ENCODE peak calls at places on chromosomes 6 and 20, in eight cellular contexts. One of them, this sample, is unnamed.

GRCh38 chr20:53943522-53944291 is 126.7 kb downstream of the BCAS1 start:
- DNase-seq in occipital lobe: no peak
- DNase-seq in activated CD4-positive, alpha-beta T cell treated with anti-CD3 and anti-CD28 coated beads for 48 hours: peak; percentile 51
- DNase-seq in psoas muscle: no peak
- DNase-seq in stimulated activated CD8-positive, alpha-beta memory T cell treated with anti-CD3 and anti-CD28 coated beads, Interleukin-4, amount 100 ng/mL, for 1 hour: no peak
- DNase-seq in iris pigment epithelial cell: peak; percentile 43
- DNase-seq in fibroblast of the conjunctiva: no peak
- DNase-seq in ecto neural progenitor cell: no peak
- DNase-seq in this sample: no peak

GRCh38 chr6:170443151-170443662 is 109.9 kb downstream of the PSMB1 start:
- DNase-seq in iris pigment epithelial cell: no peak
- DNase-seq in ecto neural progenitor cell: peak; percentile 55
- DNase-seq in occipital lobe: no peak
- DNase-seq in fibroblast of the conjunctiva: no peak
- DNase-seq in stimulated activated CD8-positive, alpha-beta memory T cell treated with anti-CD3 and anti-CD28 coated beads, Interleukin-4, amount 100 ng/mL, for 1 hour: no peak
- DNase-seq in psoas muscle: no peak
- DNase-seq in activated CD4-positive, alpha-beta T cell treated with anti-CD3 and anti-CD28 coated beads for 48 hours: no peak
- DNase-seq in this sample: no peak

GRCh38 chr20:51797357-51798025 is 4.8 kb downstream of the SALL4 start:
- DNase-seq in occipital lobe: no peak
- DNase-seq in psoas muscle: no peak
- DNase-seq in ecto neural progenitor cell: no peak
- DNase-seq in fibroblast of the conjunctiva: no peak
- DNase-seq in stimulated activated CD8-positive, alpha-beta memory T cell treated with anti-CD3 and anti-CD28 coated beads, Interleukin-4, amount 100 ng/mL, for 1 hour: no peak
- DNase-seq in iris pigment epithelial cell: no peak
- DNase-seq in activated CD4-positive, alpha-beta T cell treated with anti-CD3 and anti-CD28 coated beads for 48 hours: no peak
- DNase-seq in this sample: no peak

GRCh38 chr6:46888578-46888977 is 33.2 kb downstream of the ADGRF5 start:
- DNase-seq in stimulated activated CD8-positive, alpha-beta memory T cell treated with anti-CD3 and anti-CD28 coated beads, Interleukin-4, amount 100 ng/mL, for 1 hour: no peak
- DNase-seq in iris pigment epithelial cell: no peak
- DNase-seq in psoas muscle: no peak
- DNase-seq in fibroblast of the conjunctiva: no peak
- DNase-seq in occipital lobe: no peak
- DNase-seq in ecto neural progenitor cell: no peak
- DNase-seq in activated CD4-positive, alpha-beta T cell treated with anti-CD3 and anti-CD28 coated beads for 48 hours: no peak
- DNase-seq in this sample: no peak

GRCh38 chr6:136846046-136846445 is 23.7 kb downstream of the PEX7 start:
- DNase-seq in fibroblast of the conjunctiva: peak; percentile 39
- DNase-seq in stimulated activated CD8-positive, alpha-beta memory T cell treated with anti-CD3 and anti-CD28 coated beads, Interleukin-4, amount 100 ng/mL, for 1 hour: no peak
- DNase-seq in occipital lobe: no peak
- DNase-seq in activated CD4-positive, alpha-beta T cell treated with anti-CD3 and anti-CD28 coated beads for 48 hours: peak; percentile 46
- DNase-seq in ecto neural progenitor cell: no peak
- DNase-seq in psoas muscle: no peak
- DNase-seq in iris pigment epithelial cell: peak; percentile 74
- DNase-seq in this sample: no peak

GRCh38 chr20:32971703-32972161 is 32.5 kb downstream of the SUN5 start:
- DNase-seq in ecto neural progenitor cell: peak; percentile 49
- DNase-seq in iris pigment epithelial cell: no peak
- DNase-seq in stimulated activated CD8-positive, alpha-beta memory T cell treated with anti-CD3 and anti-CD28 coated beads, Interleukin-4, amount 100 ng/mL, for 1 hour: no peak
- DNase-seq in psoas muscle: no peak
- DNase-seq in activated CD4-positive, alpha-beta T cell treated with anti-CD3 and anti-CD28 coated beads for 48 hours: peak; percentile 39
- DNase-seq in occipital lobe: no peak
- DNase-seq in fibroblast of the conjunctiva: no peak
- DNase-seq in this sample: no peak

GRCh38 chr6:73542882-73543281 is 22.1 kb upstream of the EEF1A1 start:
- DNase-seq in stimulated activated CD8-positive, alpha-beta memory T cell treated with anti-CD3 and anti-CD28 coated beads, Interleukin-4, amount 100 ng/mL, for 1 hour: no peak
- DNase-seq in psoas muscle: no peak
- DNase-seq in fibroblast of the conjunctiva: no peak
- DNase-seq in ecto neural progenitor cell: no peak
- DNase-seq in occipital lobe: no peak
- DNase-seq in iris pigment epithelial cell: no peak
- DNase-seq in activated CD4-positive, alpha-beta T cell treated with anti-CD3 and anti-CD28 coated beads for 48 hours: no peak
- DNase-seq in this sample: no peak

GRCh38 chr6:41771058-41771983 is 8.4 kb downstream of the FRS3 start:
- DNase-seq in iris pigment epithelial cell: no peak
- DNase-seq in occipital lobe: no peak
- DNase-seq in psoas muscle: no peak
- DNase-seq in activated CD4-positive, alpha-beta T cell treated with anti-CD3 and anti-CD28 coated beads for 48 hours: no peak
- DNase-seq in fibroblast of the conjunctiva: no peak
- DNase-seq in stimulated activated CD8-positive, alpha-beta memory T cell treated with anti-CD3 and anti-CD28 coated beads, Interleukin-4, amount 100 ng/mL, for 1 hour: no peak
- DNase-seq in ecto neural progenitor cell: no peak
- DNase-seq in this sample: no peak

GRCh38 chr6:83615025-83615999 is 93.6 kb downstream of the SNAP91 start:
- DNase-seq in ecto neural progenitor cell: no peak
- DNase-seq in iris pigment epithelial cell: peak; percentile 45
- DNase-seq in occipital lobe: no peak
- DNase-seq in stimulated activated CD8-positive, alpha-beta memory T cell treated with anti-CD3 and anti-CD28 coated beads, Interleukin-4, amount 100 ng/mL, for 1 hour: no peak
- DNase-seq in fibroblast of the conjunctiva: peak; percentile 12
- DNase-seq in activated CD4-positive, alpha-beta T cell treated with anti-CD3 and anti-CD28 coated beads for 48 hours: no peak
- DNase-seq in psoas muscle: no peak
- DNase-seq in this sample: no peak

This sample was measured in hypothalamus.